ENCODE peak calls at places on chromosomes 7 and 10, in six cellular contexts. C is AG20443, B is cardiac fibroblast, L is endothelial cell, E is fibroblast of lung, A is NT2/D1. G is an unnamed sample.
A peak's percentile ranks its signal among the peaks of the same experiment; 100 is the strongest.

GRCh38 chr7:30142710-30143109 is 7.9 kb downstream of the MTURN start:
- DNase-seq in E (peak; percentile 43), L (no peak), A (no peak), C (peak; percentile 89), B (peak; percentile 70), G (no peak)

GRCh38 chr10:88389456-88389855 is 193.7 kb downstream of the RNLS start:
- DNase-seq in L (peak; percentile 20), C (peak; percentile 17), B (peak; percentile 80), E (peak; percentile 83), A (peak; percentile 5), G (peak; percentile 47)

GRCh38 chr10:83023647-83024046 is 1115.7 kb upstream of the GHITM start:
- DNase-seq in E (no peak), A (no peak), L (no peak), B (peak; percentile 30), C (no peak), G (no peak)

GRCh38 chr7:122219253-122219865 is 75.3 kb upstream of the AASS start:
- DNase-seq in C (peak; percentile 26), A (peak; percentile 11), B (peak; percentile 57), L (no peak), E (peak; percentile 46), G (peak; percentile 8)

GRCh38 chr10:28548781-28549498 is 16.0 kb downstream of the WAC start:
- DNase-seq in A (no peak), B (no peak), L (no peak), E (no peak), C (no peak), G (no peak)

GRCh38 chr7:90595801-90596683 is at the start of gene CDK14:
- DNase-seq in E (peak; percentile 67), A (no peak), L (peak; percentile 85), B (peak; percentile 72), C (peak; percentile 90), G (peak; percentile 80)

GRCh38 chr10:87635498-87636312 is 24.0 kb upstream of the PAPSS2 start:
- DNase-seq in E (peak; percentile 66), B (peak; percentile 86), L (no peak), A (no peak), C (peak; percentile 38), G (no peak)

GRCh38 chr7:9192969-9193368 is 759.6 kb downstream of the NXPH1 start:
- DNase-seq in B (no peak), A (no peak), C (no peak), L (no peak), E (no peak), G (no peak)

GRCh38 chr7:12729112-12729511 is 41.7 kb downstream of the ARL4A start:
- DNase-seq in A (peak; percentile 70), E (peak; percentile 57), C (peak; percentile 40), L (no peak), B (peak; percentile 74), G (no peak)

GRCh38 chr7:50832744-50833143 is 50.0 kb upstream of the GRB10 start:
- DNase-seq in E (peak; percentile 57), A (no peak), L (no peak), C (no peak), B (peak; percentile 52), G (no peak)

GRCh38 chr7:4239991-4240812 is 441.9 kb upstream of the FOXK1 start:
- DNase-seq in L (no peak), E (no peak), B (no peak), A (peak; percentile 65), C (no peak), G (peak; percentile 47)

GRCh38 chr7:159120540-159120919 is 24.1 kb downstream of the VIPR2 start:
- DNase-seq in L (no peak), C (no peak), A (no peak), B (no peak), E (no peak), G (no peak)

GRCh38 chr10:61404771-61405170 is 48.4 kb downstream of the TMEM26 start:
- DNase-seq in E (peak; percentile 73), C (peak; percentile 18), A (no peak), L (no peak), B (peak; percentile 69), G (no peak)

G was measured in SK-N-DZ.